ENCODE peak calls at places on chromosomes 3 and 15, in five cellular contexts. R is astrocyte of the spinal cord, K is HCT116, H is fibroblast of lung, X is pancreas. C is an unnamed sample.
A peak's percentile ranks its signal among the peaks of the same experiment; 100 is the strongest.

GRCh38 chr15:29938701-29939340 is 116.6 kb upstream of the TJP1 start:
- DNase-seq in K (no peak), X (no peak), H (peak; percentile 42), R (no peak), C (peak; percentile 14)

GRCh38 chr15:85642693-85643058 is 152.0 kb downstream of the KLHL25 start:
- DNase-seq in R (peak; percentile 59), X (peak; percentile 49), H (peak; percentile 77), K (no peak), C (peak; percentile 46)

GRCh38 chr15:58957101-58957973 is 23.9 kb upstream of the SLTM start:
- DNase-seq in X (peak; percentile 22), K (peak; percentile 81), H (peak; percentile 61), R (peak; percentile 52), C (peak; percentile 69)

GRCh38 chr15:65248506-65248905 is 37.2 kb upstream of the CILP start:
- DNase-seq in X (no peak), H (no peak), K (no peak), R (no peak), C (no peak)

GRCh38 chr15:72288796-72289596 is 16.6 kb upstream of the PARP6 start:
- DNase-seq in X (no peak), R (no peak), H (no peak), K (no peak), C (no peak)

GRCh38 chr3:146777941-146778340 is 172.8 kb upstream of the PLSCR5 start:
- DNase-seq in X (no peak), H (no peak), R (no peak), K (no peak), C (no peak)

GRCh38 chr3:111761309-111761795 is 97.7 kb upstream of the PHLDB2 start:
- DNase-seq in K (no peak), H (peak; percentile 87), R (peak; percentile 84), X (no peak), C (peak; percentile 88)

GRCh38 chr15:35992791-35993190 is 446.8 kb upstream of the DPH6 start:
- DNase-seq in K (no peak), X (no peak), R (no peak), H (no peak), C (no peak)

GRCh38 chr3:191455257-191455952 is 5.6 kb upstream of the PYDC2 start:
- DNase-seq in H (no peak), R (no peak), K (no peak), X (no peak), C (no peak)

DNA sequence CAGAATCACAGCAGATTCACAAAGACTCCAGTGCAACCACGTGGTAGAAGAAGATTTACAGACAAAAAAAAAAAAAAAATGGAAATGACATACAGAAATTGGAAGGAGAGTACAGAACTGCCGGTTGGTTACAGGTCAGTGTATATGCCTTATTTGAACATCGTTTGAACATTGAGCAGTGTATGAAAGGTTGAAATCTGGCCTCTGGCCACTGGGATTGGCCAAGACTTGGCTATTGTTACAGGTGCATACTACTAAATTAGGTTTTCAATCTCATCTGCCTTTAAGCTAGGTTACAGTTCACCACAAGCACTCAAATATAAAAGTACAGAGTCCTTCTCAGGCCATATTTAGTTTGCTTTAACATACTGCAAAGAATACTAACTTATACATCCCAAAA is 59.8 kb downstream of the THBS1 start:
- DNase-seq in R (no peak), H (no peak), X (no peak), K (no peak), C (no peak)
- H3K4me3 ChIP-seq in R (no peak overlapping the region), H (no peak overlapping the region), X (no peak overlapping the region), K (no peak overlapping the region), C (no peak overlapping the region)

GRCh38 chr3:173398111-173398479 is 551 bp downstream of the NLGN1 start:
- DNase-seq in R (no peak), H (no peak), X (no peak), K (no peak), C (peak; percentile 58)
- TF ChIP-seq CTCF in R (no peak), H (no peak), X (no peak), K (no peak), C (no peak)

DNA sequence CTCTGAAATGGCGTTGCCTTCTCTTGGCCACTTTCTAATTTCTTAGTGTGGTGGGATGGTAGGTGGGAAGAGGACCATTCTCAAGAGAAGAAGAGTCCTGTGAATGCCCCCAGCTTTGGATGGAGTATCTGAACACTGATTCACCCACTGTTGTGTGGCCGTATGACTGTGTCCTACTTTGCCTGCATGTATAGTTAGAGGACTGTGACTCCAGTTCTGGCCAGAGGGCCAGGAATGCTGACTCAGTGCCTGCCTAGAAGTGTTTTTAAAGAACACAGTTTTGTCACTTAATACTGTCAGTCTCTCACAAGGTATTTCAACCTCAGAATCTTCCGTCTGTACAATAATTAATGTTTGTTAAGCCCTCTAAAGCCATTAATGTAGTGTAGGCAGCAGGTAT is 2.1 kb downstream of the SEC61A1 start:
- DNase-seq in R (peak; percentile 41), X (no peak), H (peak; percentile 40), K (no peak), C (peak; percentile 73)
- H3K4me3 ChIP-seq in R (peak overlapping the region; percentile 95), X (peak overlapping the region; percentile 98), H (peak overlapping the region; percentile 98), K (peak overlapping the region; percentile 86), C (peak overlapping the region; percentile 94)

GRCh38 chr3:52232279-52233107 is 6.5 kb downstream of the TWF2 start:
- DNase-seq in X (no peak), H (no peak), K (no peak), R (no peak), C (no peak)
- TF ChIP-seq CTCF in X (no peak), H (no peak), K (peak; percentile 9), R (peak; percentile 23), C (no peak)

GRCh38 chr3:25571285-25571684 is 93.4 kb downstream of the TOP2B start:
- DNase-seq in R (no peak), X (no peak), K (no peak), H (no peak), C (no peak)

GRCh38 chr3:25573386-25574171 is 91.1 kb downstream of the TOP2B start:
- DNase-seq in X (no peak), R (peak; percentile 71), H (peak; percentile 9), K (no peak), C (peak; percentile 25)

GRCh38 chr3:25574172-25574765 is 90.4 kb downstream of the TOP2B start:
- DNase-seq in X (no peak), H (no peak), K (no peak), R (no peak), C (no peak)

GRCh38 chr3:25572919-25573385 is 91.8 kb downstream of the TOP2B start:
- DNase-seq in H (peak; percentile 15), K (no peak), R (peak; percentile 65), X (no peak), C (peak; percentile 60)

DNA sequence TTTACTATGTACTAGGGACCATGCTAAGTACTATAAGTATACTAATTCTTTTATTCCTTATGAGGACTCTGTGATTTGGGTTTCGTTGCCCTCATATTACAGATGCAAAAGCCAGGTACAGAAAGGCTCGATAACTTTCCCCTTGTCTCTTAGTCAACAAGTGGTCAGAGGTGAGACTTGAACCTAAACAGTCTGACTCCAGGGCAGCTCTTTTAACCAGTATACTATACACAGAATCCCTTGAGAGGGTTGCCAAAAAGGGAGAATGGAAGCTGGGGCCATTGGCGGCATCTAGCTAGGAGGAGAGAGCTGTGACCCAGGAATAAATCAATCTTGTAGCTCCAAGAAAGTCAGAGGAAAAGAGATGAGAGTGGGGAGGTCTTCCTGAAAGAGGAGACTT is 92.4 kb downstream of the TOP2B start:
- DNase-seq in X (no peak), H (no peak), R (no peak), K (no peak), C (no peak)
- H3K4me3 ChIP-seq in X (no peak overlapping the region), H (no peak overlapping the region), R (no peak overlapping the region), K (no peak overlapping the region), C (no peak overlapping the region)

DNA sequence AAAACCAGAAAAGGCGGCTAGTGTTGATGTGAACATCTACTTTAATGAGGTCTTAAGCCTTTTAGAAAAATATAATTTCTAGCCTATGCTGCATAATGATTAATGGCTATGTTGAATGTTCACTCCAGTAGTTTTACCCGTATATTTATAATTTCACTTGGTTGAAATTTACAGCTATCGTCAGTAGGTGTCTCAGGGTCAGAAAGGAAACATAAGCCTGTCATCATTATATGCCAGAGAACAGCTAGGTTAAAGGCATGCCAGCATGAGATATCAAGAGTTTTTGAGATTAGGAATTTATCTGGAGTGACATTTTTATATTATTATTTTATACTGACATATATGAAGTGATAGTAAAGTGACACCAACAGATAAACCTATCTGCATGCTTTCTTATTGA is 904.1 kb downstream of the OTOL1 start:
- DNase-seq in R (no peak), K (no peak), H (no peak), X (no peak), C (no peak)
- TF ChIP-seq CTCF in R (no peak), K (peak; percentile 5), H (no peak), X (no peak), C (no peak)

DNA sequence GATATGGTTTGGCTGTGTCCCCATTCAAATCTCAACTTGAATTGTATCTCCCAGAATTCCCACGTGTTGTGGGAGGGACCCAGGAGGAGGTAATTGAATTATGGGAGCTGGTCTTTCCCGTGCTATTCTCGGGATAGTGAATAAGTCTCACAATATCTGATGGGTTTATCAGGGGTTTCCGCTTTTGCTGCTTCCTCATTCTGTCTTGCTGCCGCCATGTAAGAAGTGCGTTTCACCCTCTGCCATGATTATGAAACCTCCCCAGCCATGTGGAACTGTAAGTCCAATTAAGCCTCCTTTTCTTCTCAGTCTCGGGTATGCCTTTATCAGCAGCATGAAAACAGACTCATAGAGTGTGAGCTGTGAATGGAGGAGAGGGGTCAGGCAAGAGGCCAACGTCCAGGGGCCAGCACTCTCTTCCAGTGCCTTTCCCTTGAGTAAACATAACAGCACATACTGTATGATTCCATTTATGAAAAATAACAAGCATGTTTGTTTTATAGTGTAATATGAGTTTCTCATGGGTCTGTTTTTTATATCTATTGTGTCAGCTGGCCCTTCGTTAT is 16.3 kb upstream of the LCTL start:
- DNase-seq in X (no peak), K (no peak), H (peak; percentile 54), R (no peak), C (no peak)
- H3K4me3 ChIP-seq in X (no peak overlapping the region), K (no peak overlapping the region), H (no peak overlapping the region), R (no peak overlapping the region), C (no peak overlapping the region)

GRCh38 chr15:101277038-101277822 is at the start of gene SELENOS:
- DNase-seq in K (peak; percentile 65), H (peak; percentile 89), R (peak; percentile 89), X (peak; percentile 87), C (peak; percentile 81)
- TF ChIP-seq CTCF in K (no peak), H (no peak), R (no peak), X (no peak), C (no peak)

GRCh38 chr3:98029083-98029482 is 6.0 kb downstream of the GABRR3 start:
- DNase-seq in K (no peak), H (no peak), R (no peak), X (no peak), C (no peak)
- H3K4me3 ChIP-seq in K (no peak overlapping the region), H (no peak overlapping the region), R (no peak overlapping the region), X (no peak overlapping the region), C (no peak overlapping the region)

DNA sequence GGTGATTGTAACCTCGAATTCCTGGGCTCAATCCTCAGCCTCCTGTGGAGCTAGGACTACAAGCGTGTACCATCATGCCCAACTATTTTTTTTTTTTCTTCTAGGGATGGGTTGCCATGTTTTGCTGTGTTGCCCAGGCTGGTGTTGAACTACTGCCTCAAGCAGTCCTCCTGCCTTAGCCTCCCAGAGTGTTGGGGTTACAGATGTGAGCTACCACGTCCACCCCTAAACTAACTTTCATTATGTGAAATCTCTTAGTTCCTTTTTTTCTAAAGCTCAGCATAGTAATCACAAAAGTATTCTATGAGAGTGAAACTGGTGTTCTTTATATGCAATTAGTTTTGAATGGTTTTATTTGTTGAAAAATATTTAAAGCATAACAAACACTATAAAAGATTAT is 92.1 kb downstream of the XRN1 start:
- DNase-seq in K (no peak), X (no peak), R (no peak), H (no peak), C (no peak)
- TF ChIP-seq CTCF in K (no peak), X (no peak), R (no peak), H (no peak), C (no peak)